ENCODE peak calls at places on chromosomes 11 and 22, in six cellular contexts. One of them, this sample, is unnamed.

GRCh38 chr11:64675417-64676252 is 47.4 kb downstream of the NRXN2 start:
- DNase-seq in body of pancreas: peak
- DNase-seq in activated T-cell treated with anti-CD3 and anti-CD28 coated beads for 1 hour: no peak
- DNase-seq in C1 segment of cervical spinal cord: peak
- DNase-seq in DMS153: peak
- DNase-seq in Panc1: no peak
- DNase-seq in this sample: no peak

GRCh38 chr22:35308480-35308945 is 8.8 kb downstream of the TOM1 start:
- DNase-seq in C1 segment of cervical spinal cord: no peak
- DNase-seq in body of pancreas: no peak
- DNase-seq in activated T-cell treated with anti-CD3 and anti-CD28 coated beads for 1 hour: no peak
- DNase-seq in Panc1: no peak
- DNase-seq in DMS153: no peak
- DNase-seq in this sample: no peak

GRCh38 chr22:35548762-35549106 is 8.1 kb downstream of the RASD2 start:
- DNase-seq in DMS153: no peak
- DNase-seq in C1 segment of cervical spinal cord: no peak
- DNase-seq in activated T-cell treated with anti-CD3 and anti-CD28 coated beads for 1 hour: no peak
- DNase-seq in body of pancreas: no peak
- DNase-seq in Panc1: no peak
- DNase-seq in this sample: no peak

GRCh38 chr11:70176940-70177689 is 26.0 kb upstream of the FADD start:
- DNase-seq in body of pancreas: peak
- DNase-seq in C1 segment of cervical spinal cord: no peak
- DNase-seq in DMS153: no peak
- DNase-seq in activated T-cell treated with anti-CD3 and anti-CD28 coated beads for 1 hour: peak
- DNase-seq in Panc1: no peak
- DNase-seq in this sample: peak

GRCh38 chr11:13333456-13333957 is 55.9 kb downstream of the BMAL1 start:
- DNase-seq in body of pancreas: peak
- DNase-seq in C1 segment of cervical spinal cord: no peak
- DNase-seq in activated T-cell treated with anti-CD3 and anti-CD28 coated beads for 1 hour: no peak
- DNase-seq in DMS153: no peak
- DNase-seq in Panc1: no peak
- DNase-seq in this sample: no peak

GRCh38 chr11:76662656-76663460 is 7.7 kb downstream of the LRRC32 start:
- DNase-seq in body of pancreas: no peak
- DNase-seq in Panc1: no peak
- DNase-seq in C1 segment of cervical spinal cord: no peak
- DNase-seq in DMS153: no peak
- DNase-seq in activated T-cell treated with anti-CD3 and anti-CD28 coated beads for 1 hour: no peak
- DNase-seq in this sample: no peak

GRCh38 chr22:47376901-47377520 is 614.6 kb downstream of the TBC1D22A start:
- DNase-seq in DMS153: no peak
- DNase-seq in C1 segment of cervical spinal cord: no peak
- DNase-seq in body of pancreas: no peak
- DNase-seq in Panc1: no peak
- DNase-seq in activated T-cell treated with anti-CD3 and anti-CD28 coated beads for 1 hour: no peak
- DNase-seq in this sample: no peak

GRCh38 chr11:7576671-7577225 is 62.9 kb downstream of the PPFIBP2 start:
- DNase-seq in body of pancreas: no peak
- DNase-seq in C1 segment of cervical spinal cord: no peak
- DNase-seq in DMS153: no peak
- DNase-seq in Panc1: no peak
- DNase-seq in activated T-cell treated with anti-CD3 and anti-CD28 coated beads for 1 hour: no peak
- DNase-seq in this sample: no peak

GRCh38 chr11:104907521-104908185 is 9.4 kb upstream of the CASP12 start:
- DNase-seq in Panc1: no peak
- DNase-seq in body of pancreas: no peak
- DNase-seq in DMS153: no peak
- DNase-seq in activated T-cell treated with anti-CD3 and anti-CD28 coated beads for 1 hour: no peak
- DNase-seq in C1 segment of cervical spinal cord: no peak
- DNase-seq in this sample: no peak

GRCh38 chr11:123202155-123202714 is 7.2 kb upstream of the CLMP start:
- DNase-seq in DMS153: no peak
- DNase-seq in Panc1: no peak
- DNase-seq in body of pancreas: peak
- DNase-seq in activated T-cell treated with anti-CD3 and anti-CD28 coated beads for 1 hour: no peak
- DNase-seq in C1 segment of cervical spinal cord: no peak
- DNase-seq in this sample: no peak

GRCh38 chr11:79617561-79617960 is 176.7 kb upstream of the TENM4 start:
- DNase-seq in DMS153: no peak
- DNase-seq in C1 segment of cervical spinal cord: no peak
- DNase-seq in body of pancreas: no peak
- DNase-seq in activated T-cell treated with anti-CD3 and anti-CD28 coated beads for 1 hour: no peak
- DNase-seq in Panc1: no peak
- DNase-seq in this sample: no peak

GRCh38 chr22:50123119-50123518 is 33.3 kb downstream of the MOV10L1 start:
- DNase-seq in DMS153: no peak
- DNase-seq in C1 segment of cervical spinal cord: no peak
- DNase-seq in activated T-cell treated with anti-CD3 and anti-CD28 coated beads for 1 hour: no peak
- DNase-seq in body of pancreas: no peak
- DNase-seq in Panc1: no peak
- DNase-seq in this sample: no peak

GRCh38 chr11:67213251-67213650 is 53.0 kb upstream of the GRK2 start:
- DNase-seq in DMS153: no peak
- DNase-seq in C1 segment of cervical spinal cord: no peak
- DNase-seq in activated T-cell treated with anti-CD3 and anti-CD28 coated beads for 1 hour: no peak
- DNase-seq in body of pancreas: peak
- DNase-seq in Panc1: no peak
- DNase-seq in this sample: no peak

GRCh38 chr11:93017821-93018690 is 48.6 kb downstream of the MTNR1B start:
- DNase-seq in body of pancreas: no peak
- DNase-seq in activated T-cell treated with anti-CD3 and anti-CD28 coated beads for 1 hour: no peak
- DNase-seq in DMS153: no peak
- DNase-seq in C1 segment of cervical spinal cord: no peak
- DNase-seq in Panc1: no peak
- DNase-seq in this sample: no peak

GRCh38 chr11:122751298-122752070 is 86.8 kb upstream of the CRTAM start:
- DNase-seq in body of pancreas: no peak
- DNase-seq in DMS153: no peak
- DNase-seq in C1 segment of cervical spinal cord: no peak
- DNase-seq in Panc1: no peak
- DNase-seq in activated T-cell treated with anti-CD3 and anti-CD28 coated beads for 1 hour: no peak
- DNase-seq in this sample: no peak

GRCh38 chr22:35630891-35631290 is 13.8 kb upstream of the MB start:
- DNase-seq in body of pancreas: no peak
- DNase-seq in DMS153: no peak
- DNase-seq in activated T-cell treated with anti-CD3 and anti-CD28 coated beads for 1 hour: no peak
- DNase-seq in Panc1: no peak
- DNase-seq in C1 segment of cervical spinal cord: no peak
- DNase-seq in this sample: no peak

GRCh38 chr11:12724301-12725046 is 50.3 kb downstream of the TEAD1 start:
- DNase-seq in Panc1: no peak
- DNase-seq in C1 segment of cervical spinal cord: no peak
- DNase-seq in activated T-cell treated with anti-CD3 and anti-CD28 coated beads for 1 hour: no peak
- DNase-seq in body of pancreas: peak
- DNase-seq in DMS153: peak
- DNase-seq in this sample: no peak

GRCh38 chr11:102837151-102837550 is 6.3 kb downstream of the MMP3 start:
- DNase-seq in DMS153: no peak
- DNase-seq in Panc1: no peak
- DNase-seq in C1 segment of cervical spinal cord: no peak
- DNase-seq in body of pancreas: no peak
- DNase-seq in activated T-cell treated with anti-CD3 and anti-CD28 coated beads for 1 hour: no peak
- DNase-seq in this sample: no peak

GRCh38 chr11:76919887-76920746 is 59.4 kb downstream of the ACER3 start:
- DNase-seq in C1 segment of cervical spinal cord: peak
- DNase-seq in activated T-cell treated with anti-CD3 and anti-CD28 coated beads for 1 hour: peak
- DNase-seq in DMS153: peak
- DNase-seq in body of pancreas: peak
- DNase-seq in Panc1: peak
- DNase-seq in this sample: peak

GRCh38 chr11:108559904-108560303 is 33.7 kb downstream of the EXPH5 start:
- DNase-seq in body of pancreas: no peak
- DNase-seq in C1 segment of cervical spinal cord: no peak
- DNase-seq in activated T-cell treated with anti-CD3 and anti-CD28 coated beads for 1 hour: no peak
- DNase-seq in Panc1: no peak
- DNase-seq in DMS153: no peak
- DNase-seq in this sample: no peak

GRCh38 chr11:119496453-119496852 is 73.5 kb upstream of the THY1 start:
- DNase-seq in activated T-cell treated with anti-CD3 and anti-CD28 coated beads for 1 hour: no peak
- DNase-seq in Panc1: no peak
- DNase-seq in DMS153: no peak
- DNase-seq in body of pancreas: no peak
- DNase-seq in C1 segment of cervical spinal cord: no peak
- DNase-seq in this sample: no peak

GRCh38 chr11:117664897-117665296 is 132.1 kb downstream of the DSCAML1 start:
- DNase-seq in C1 segment of cervical spinal cord: no peak
- DNase-seq in Panc1: no peak
- DNase-seq in DMS153: no peak
- DNase-seq in body of pancreas: no peak
- DNase-seq in activated T-cell treated with anti-CD3 and anti-CD28 coated beads for 1 hour: no peak
- DNase-seq in this sample: no peak

GRCh38 chr11:27451528-27451927 is 21.1 kb downstream of the LGR4 start:
- DNase-seq in C1 segment of cervical spinal cord: no peak
- DNase-seq in Panc1: no peak
- DNase-seq in body of pancreas: no peak
- DNase-seq in DMS153: no peak
- DNase-seq in activated T-cell treated with anti-CD3 and anti-CD28 coated beads for 1 hour: no peak
- DNase-seq in this sample: no peak

GRCh38 chr11:64839887-64840782 is 4.3 kb downstream of the CDC42BPG start:
- DNase-seq in activated T-cell treated with anti-CD3 and anti-CD28 coated beads for 1 hour: no peak
- DNase-seq in body of pancreas: no peak
- DNase-seq in C1 segment of cervical spinal cord: no peak
- DNase-seq in DMS153: no peak
- DNase-seq in Panc1: no peak
- DNase-seq in this sample: no peak

GRCh38 chr22:36790648-36791047 is 14.7 kb upstream of the IFT27 start:
- DNase-seq in body of pancreas: no peak
- DNase-seq in activated T-cell treated with anti-CD3 and anti-CD28 coated beads for 1 hour: no peak
- DNase-seq in Panc1: no peak
- DNase-seq in C1 segment of cervical spinal cord: no peak
- DNase-seq in DMS153: no peak
- DNase-seq in this sample: no peak

GRCh38 chr11:99098751-99099150 is 78.0 kb downstream of the CNTN5 start:
- DNase-seq in Panc1: no peak
- DNase-seq in C1 segment of cervical spinal cord: no peak
- DNase-seq in activated T-cell treated with anti-CD3 and anti-CD28 coated beads for 1 hour: no peak
- DNase-seq in body of pancreas: no peak
- DNase-seq in DMS153: no peak
- DNase-seq in this sample: no peak

GRCh38 chr11:28049338-28050216 is 58.4 kb downstream of the KIF18A start:
- DNase-seq in body of pancreas: no peak
- DNase-seq in activated T-cell treated with anti-CD3 and anti-CD28 coated beads for 1 hour: no peak
- DNase-seq in Panc1: peak
- DNase-seq in DMS153: peak
- DNase-seq in C1 segment of cervical spinal cord: no peak
- DNase-seq in this sample: no peak

GRCh38 chr22:25403284-25403606 is 161.2 kb upstream of the GRK3 start:
- DNase-seq in Panc1: no peak
- DNase-seq in body of pancreas: no peak
- DNase-seq in C1 segment of cervical spinal cord: no peak
- DNase-seq in DMS153: no peak
- DNase-seq in activated T-cell treated with anti-CD3 and anti-CD28 coated beads for 1 hour: no peak
- DNase-seq in this sample: no peak

GRCh38 chr11:45872513-45873356 is 12.7 kb upstream of the MAPK8IP1 start:
- DNase-seq in activated T-cell treated with anti-CD3 and anti-CD28 coated beads for 1 hour: no peak
- DNase-seq in body of pancreas: peak
- DNase-seq in DMS153: peak
- DNase-seq in C1 segment of cervical spinal cord: peak
- DNase-seq in Panc1: no peak
- DNase-seq in this sample: no peak

GRCh38 chr11:86116386-86116726 is 47.5 kb upstream of the PICALM start:
- DNase-seq in Panc1: no peak
- DNase-seq in C1 segment of cervical spinal cord: no peak
- DNase-seq in DMS153: no peak
- DNase-seq in activated T-cell treated with anti-CD3 and anti-CD28 coated beads for 1 hour: no peak
- DNase-seq in body of pancreas: peak
- DNase-seq in this sample: no peak

GRCh38 chr22:46087816-46088277 is 62.5 kb upstream of the PPARA start:
- DNase-seq in Panc1: no peak
- DNase-seq in C1 segment of cervical spinal cord: peak
- DNase-seq in DMS153: no peak
- DNase-seq in body of pancreas: peak
- DNase-seq in activated T-cell treated with anti-CD3 and anti-CD28 coated beads for 1 hour: no peak
- DNase-seq in this sample: no peak

GRCh38 chr22:20964090-20964798 is 2.8 kb upstream of the AIFM3 start:
- DNase-seq in body of pancreas: no peak
- DNase-seq in Panc1: no peak
- DNase-seq in C1 segment of cervical spinal cord: no peak
- DNase-seq in DMS153: no peak
- DNase-seq in activated T-cell treated with anti-CD3 and anti-CD28 coated beads for 1 hour: no peak
- DNase-seq in this sample: no peak

GRCh38 chr22:50039669-50040458 is 18.2 kb downstream of the TTLL8 start:
- DNase-seq in C1 segment of cervical spinal cord: no peak
- DNase-seq in body of pancreas: no peak
- DNase-seq in DMS153: no peak
- DNase-seq in Panc1: no peak
- DNase-seq in activated T-cell treated with anti-CD3 and anti-CD28 coated beads for 1 hour: no peak
- DNase-seq in this sample: no peak

GRCh38 chr22:37144180-37144554 is 5.5 kb downstream of the IL2RB start:
- DNase-seq in C1 segment of cervical spinal cord: no peak
- DNase-seq in DMS153: no peak
- DNase-seq in Panc1: no peak
- DNase-seq in activated T-cell treated with anti-CD3 and anti-CD28 coated beads for 1 hour: no peak
- DNase-seq in body of pancreas: no peak
- DNase-seq in this sample: no peak